ENCODE peak calls at places on chromosomes 13 and 19, in seven cellular contexts. One of them, this sample, is unnamed. For H3K4me1, the result is how much of the 10 kb centered on the place peaks cover.

GRCh38 chr13:79354285-79354684 is 51.8 kb downstream of the RBM26 start:
- DNase-seq in tibial nerve: no peak
- DNase-seq in DND-41: no peak
- DNase-seq in left ventricle myocardium inferior: no peak
- DNase-seq in right lobe of liver: no peak
- DNase-seq in endodermal cell: no peak
- DNase-seq in heart right ventricle: no peak
- DNase-seq in this sample: no peak

GRCh38 chr13:63190219-63190618 is 1774.6 kb upstream of the PCDH20 start:
- DNase-seq in tibial nerve: no peak
- DNase-seq in endodermal cell: no peak
- DNase-seq in left ventricle myocardium inferior: no peak
- DNase-seq in heart right ventricle: no peak
- DNase-seq in right lobe of liver: no peak
- DNase-seq in DND-41: no peak
- DNase-seq in this sample: no peak

GRCh38 chr13:74839656-74840055 is 642.3 kb downstream of the TBC1D4 start:
- DNase-seq in right lobe of liver: no peak
- DNase-seq in endodermal cell: no peak
- DNase-seq in heart right ventricle: no peak
- DNase-seq in DND-41: no peak
- DNase-seq in left ventricle myocardium inferior: no peak
- DNase-seq in tibial nerve: no peak
- DNase-seq in this sample: no peak

GRCh38 chr19:40561947-40562346 is 14.7 kb upstream of the SHKBP1 start:
- DNase-seq in left ventricle myocardium inferior: no peak
- DNase-seq in tibial nerve: no peak
- DNase-seq in DND-41: no peak
- DNase-seq in endodermal cell: no peak
- DNase-seq in heart right ventricle: no peak
- DNase-seq in right lobe of liver: no peak
- DNase-seq in this sample: no peak

GRCh38 chr13:54226866-54227265 is 1198.3 kb downstream of the OLFM4 start:
- DNase-seq in tibial nerve: no peak
- DNase-seq in heart right ventricle: no peak
- DNase-seq in right lobe of liver: no peak
- DNase-seq in DND-41: no peak
- DNase-seq in left ventricle myocardium inferior: no peak
- DNase-seq in endodermal cell: no peak
- DNase-seq in this sample: no peak

GRCh38 chr13:20882206-20882605 is 20.3 kb downstream of the XPO4 start:
- DNase-seq in left ventricle myocardium inferior: no peak
- DNase-seq in right lobe of liver: no peak
- DNase-seq in heart right ventricle: no peak
- DNase-seq in tibial nerve: no peak
- DNase-seq in endodermal cell: peak
- DNase-seq in DND-41: no peak
- DNase-seq in this sample: no peak

GRCh38 chr13:32415019-32415418 is 12.9 kb downstream of the N4BP2L1 start:
- DNase-seq in left ventricle myocardium inferior: no peak
- DNase-seq in tibial nerve: no peak
- DNase-seq in endodermal cell: peak
- DNase-seq in heart right ventricle: no peak
- DNase-seq in right lobe of liver: no peak
- DNase-seq in DND-41: peak
- DNase-seq in this sample: no peak

GRCh38 chr19:20078696-20079095 is 896 bp downstream of the ZNF90 start:
- DNase-seq in tibial nerve: peak
- DNase-seq in heart right ventricle: no peak
- DNase-seq in left ventricle myocardium inferior: peak
- DNase-seq in DND-41: no peak
- DNase-seq in right lobe of liver: no peak
- DNase-seq in endodermal cell: peak
- DNase-seq in this sample: no peak

GRCh38 chr19:41356984-41357739 is 3.4 kb upstream of the TGFB1 start:
- DNase-seq in DND-41: no peak
- DNase-seq in tibial nerve: no peak
- DNase-seq in left ventricle myocardium inferior: no peak
- DNase-seq in endodermal cell: no peak
- DNase-seq in heart right ventricle: no peak
- DNase-seq in right lobe of liver: no peak
- DNase-seq in this sample: no peak

GRCh38 chr13:48199404-48199991 is 33.5 kb upstream of the ITM2B start:
- DNase-seq in heart right ventricle: no peak
- DNase-seq in tibial nerve: no peak
- DNase-seq in DND-41: no peak
- DNase-seq in left ventricle myocardium inferior: no peak
- DNase-seq in endodermal cell: no peak
- DNase-seq in right lobe of liver: no peak
- DNase-seq in this sample: no peak

GRCh38 chr19:16593181-16593580 is 21.0 kb upstream of the SLC35E1 start:
- DNase-seq in right lobe of liver: no peak
- DNase-seq in endodermal cell: no peak
- DNase-seq in DND-41: no peak
- DNase-seq in left ventricle myocardium inferior: no peak
- DNase-seq in tibial nerve: no peak
- DNase-seq in heart right ventricle: no peak
- DNase-seq in this sample: no peak
- H3K4me1 ChIP-seq in right lobe of liver: under half
- H3K4me1 ChIP-seq in endodermal cell: under half
- H3K4me1 ChIP-seq in DND-41: half or more
- H3K4me1 ChIP-seq in left ventricle myocardium inferior: half or more
- H3K4me1 ChIP-seq in tibial nerve: under half
- H3K4me1 ChIP-seq in heart right ventricle: under half
- H3K4me1 ChIP-seq in this sample: half or more

DNA sequence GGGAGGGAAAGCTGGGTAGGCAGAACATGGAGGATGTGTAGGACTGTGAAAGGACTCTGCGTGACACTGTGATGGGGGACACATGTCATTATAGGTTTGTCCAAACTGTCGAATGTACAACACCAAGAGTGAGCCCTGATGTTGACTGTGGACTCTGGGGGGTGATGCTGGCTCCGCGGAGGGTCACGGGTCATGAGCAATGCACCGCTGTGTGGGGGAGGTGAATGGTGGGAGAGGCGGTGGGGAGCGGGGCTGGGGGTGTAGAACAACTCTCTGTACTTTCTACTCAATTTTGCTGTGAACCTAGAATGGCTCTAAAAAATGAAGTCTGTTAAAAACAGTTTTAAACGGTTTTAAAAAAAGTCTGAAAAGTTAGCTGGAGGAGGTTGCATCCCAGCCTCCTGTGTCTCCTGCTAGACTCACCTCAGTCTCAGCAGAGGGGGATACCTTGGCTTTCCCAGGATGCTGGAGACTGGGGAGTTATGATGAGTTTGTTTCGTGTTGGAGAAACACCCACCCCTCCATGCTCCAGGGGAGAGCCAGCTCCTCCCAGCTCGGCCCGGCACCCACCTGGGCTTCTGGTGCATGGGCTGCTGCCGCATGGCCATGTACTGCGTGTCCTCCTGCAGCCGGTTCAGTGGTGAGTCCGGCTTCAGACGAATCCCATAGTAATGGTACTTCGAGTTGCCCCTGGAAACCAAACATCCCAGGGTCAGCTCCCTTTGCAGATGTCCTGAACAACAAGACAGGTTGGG is 34.7 kb upstream of the RANBP3 start:
- DNase-seq in left ventricle myocardium inferior: no peak
- DNase-seq in heart right ventricle: no peak
- DNase-seq in endodermal cell: no peak
- DNase-seq in DND-41: no peak
- DNase-seq in right lobe of liver: no peak
- DNase-seq in tibial nerve: no peak
- DNase-seq in this sample: no peak
- H3K4me3 ChIP-seq in left ventricle myocardium inferior: no peak
- H3K4me3 ChIP-seq in heart right ventricle: no peak
- H3K4me3 ChIP-seq in endodermal cell: no peak
- H3K4me3 ChIP-seq in DND-41: no peak
- H3K4me3 ChIP-seq in right lobe of liver: no peak
- H3K4me3 ChIP-seq in tibial nerve: no peak
- H3K4me3 ChIP-seq in this sample: no peak

DNA sequence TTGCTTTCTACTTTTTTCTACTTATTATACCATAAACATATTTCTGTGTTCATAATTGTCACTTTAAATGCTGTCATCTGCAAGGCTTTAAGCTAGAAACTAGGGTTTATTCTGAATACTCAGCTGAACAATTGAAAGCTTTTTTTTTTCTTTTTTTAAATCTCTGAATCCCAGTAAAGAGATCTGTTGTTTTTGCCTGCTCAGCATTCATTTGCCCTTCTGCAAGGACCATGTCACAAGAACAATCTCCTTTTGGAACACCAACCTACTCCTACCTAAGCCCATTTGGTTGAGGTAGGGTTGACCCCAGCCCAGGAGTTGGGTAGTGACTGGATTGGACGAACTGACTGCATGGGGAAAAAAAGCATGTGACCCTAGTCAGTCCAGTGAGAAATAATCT is 92.6 kb downstream of the MZT1 start:
- DNase-seq in DND-41: no peak
- DNase-seq in left ventricle myocardium inferior: no peak
- DNase-seq in endodermal cell: no peak
- DNase-seq in right lobe of liver: no peak
- DNase-seq in tibial nerve: no peak
- DNase-seq in heart right ventricle: no peak
- DNase-seq in this sample: no peak
- TF ChIP-seq CTCF in DND-41: no peak
- TF ChIP-seq CTCF in left ventricle myocardium inferior: no peak
- TF ChIP-seq CTCF in endodermal cell: no peak
- TF ChIP-seq CTCF in right lobe of liver: no peak
- TF ChIP-seq CTCF in tibial nerve: no peak
- TF ChIP-seq CTCF in heart right ventricle: no peak
- TF ChIP-seq CTCF in this sample: no peak

DNA sequence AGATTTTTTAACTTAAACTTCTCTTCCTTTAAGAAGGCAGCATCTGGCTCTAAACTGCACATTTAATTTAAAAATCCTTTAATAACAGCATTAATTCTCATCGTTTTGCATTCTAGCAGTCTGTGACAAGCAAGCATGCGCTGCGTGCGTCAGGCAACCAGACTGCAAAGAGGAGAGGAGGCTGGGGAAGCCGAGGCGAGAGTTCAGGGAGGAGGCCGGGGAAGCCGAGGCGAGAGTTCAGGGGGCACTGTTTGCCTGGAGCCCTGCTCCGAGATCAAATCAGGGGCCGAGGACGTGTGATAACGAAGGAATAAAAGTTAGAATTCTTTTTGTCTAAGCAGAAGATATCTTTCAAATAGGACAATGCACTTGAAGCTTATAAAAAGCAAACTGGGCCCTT is 435.7 kb downstream of the EFNB2 start:
- DNase-seq in tibial nerve: no peak
- DNase-seq in left ventricle myocardium inferior: no peak
- DNase-seq in right lobe of liver: no peak
- DNase-seq in DND-41: no peak
- DNase-seq in heart right ventricle: no peak
- DNase-seq in endodermal cell: no peak
- DNase-seq in this sample: no peak
- H3K4me1 ChIP-seq in tibial nerve: under half
- H3K4me1 ChIP-seq in left ventricle myocardium inferior: under half
- H3K4me1 ChIP-seq in right lobe of liver: under half
- H3K4me1 ChIP-seq in DND-41: under half
- H3K4me1 ChIP-seq in heart right ventricle: under half
- H3K4me1 ChIP-seq in endodermal cell: under half
- H3K4me1 ChIP-seq in this sample: under half

DNA sequence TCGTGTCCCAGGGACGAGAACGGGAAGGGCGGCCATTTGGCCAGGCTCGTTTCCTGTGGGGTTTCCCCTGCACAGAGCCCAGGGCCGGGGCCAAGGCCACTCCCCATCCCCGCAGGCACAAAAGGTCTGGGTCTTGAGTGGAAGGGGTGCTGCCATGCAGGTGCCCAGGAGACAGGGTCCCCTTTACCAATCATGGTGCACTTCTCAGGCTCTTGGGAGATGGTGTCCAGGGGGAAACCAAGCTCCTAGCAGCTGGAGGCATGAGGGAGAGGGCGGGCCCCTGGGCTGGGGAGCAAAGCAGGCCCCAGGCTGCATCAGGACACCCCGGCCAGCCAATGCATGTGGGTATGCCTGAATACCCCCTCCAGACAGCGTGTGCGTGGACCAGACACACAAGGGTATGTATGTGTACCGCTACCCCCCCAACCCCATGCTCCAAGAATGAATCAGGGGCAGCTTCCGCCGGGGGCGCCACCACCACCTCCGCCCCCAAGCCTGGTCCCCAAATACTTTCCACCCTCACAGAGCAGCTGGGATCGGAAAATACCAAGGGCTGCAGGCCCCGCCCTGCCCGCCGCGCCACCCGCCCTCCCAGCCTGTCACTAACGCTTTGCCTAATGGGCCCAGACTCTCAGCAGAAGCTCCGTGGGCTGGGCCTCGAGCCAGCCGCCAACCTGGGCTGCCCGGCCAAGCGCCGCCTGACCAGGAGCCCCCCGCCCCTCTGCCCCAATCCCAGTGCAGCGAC is 37.6 kb upstream of the NANOS3 start:
- DNase-seq in endodermal cell: peak
- DNase-seq in DND-41: no peak
- DNase-seq in heart right ventricle: peak
- DNase-seq in right lobe of liver: peak
- DNase-seq in left ventricle myocardium inferior: peak
- DNase-seq in tibial nerve: peak
- DNase-seq in this sample: no peak
- H3K4me3 ChIP-seq in endodermal cell: no peak
- H3K4me3 ChIP-seq in DND-41: no peak
- H3K4me3 ChIP-seq in heart right ventricle: peak
- H3K4me3 ChIP-seq in right lobe of liver: peak
- H3K4me3 ChIP-seq in left ventricle myocardium inferior: peak
- H3K4me3 ChIP-seq in tibial nerve: peak
- H3K4me3 ChIP-seq in this sample: peak

GRCh38 chr19:16301999-16302694 is 22.5 kb upstream of the KLF2 start:
- DNase-seq in heart right ventricle: no peak
- DNase-seq in tibial nerve: no peak
- DNase-seq in right lobe of liver: no peak
- DNase-seq in endodermal cell: no peak
- DNase-seq in left ventricle myocardium inferior: no peak
- DNase-seq in DND-41: no peak
- DNase-seq in this sample: no peak

GRCh38 chr19:16306728-16307402 is 17.8 kb upstream of the KLF2 start:
- DNase-seq in heart right ventricle: no peak
- DNase-seq in left ventricle myocardium inferior: no peak
- DNase-seq in DND-41: no peak
- DNase-seq in endodermal cell: no peak
- DNase-seq in tibial nerve: no peak
- DNase-seq in right lobe of liver: no peak
- DNase-seq in this sample: no peak

GRCh38 chr19:16303755-16304154 is 20.9 kb upstream of the KLF2 start:
- DNase-seq in right lobe of liver: no peak
- DNase-seq in heart right ventricle: no peak
- DNase-seq in tibial nerve: no peak
- DNase-seq in endodermal cell: no peak
- DNase-seq in DND-41: no peak
- DNase-seq in left ventricle myocardium inferior: no peak
- DNase-seq in this sample: no peak

GRCh38 chr19:16309653-16310052 is 15.0 kb upstream of the KLF2 start:
- DNase-seq in tibial nerve: no peak
- DNase-seq in heart right ventricle: no peak
- DNase-seq in DND-41: no peak
- DNase-seq in right lobe of liver: no peak
- DNase-seq in endodermal cell: no peak
- DNase-seq in left ventricle myocardium inferior: no peak
- DNase-seq in this sample: no peak

DNA sequence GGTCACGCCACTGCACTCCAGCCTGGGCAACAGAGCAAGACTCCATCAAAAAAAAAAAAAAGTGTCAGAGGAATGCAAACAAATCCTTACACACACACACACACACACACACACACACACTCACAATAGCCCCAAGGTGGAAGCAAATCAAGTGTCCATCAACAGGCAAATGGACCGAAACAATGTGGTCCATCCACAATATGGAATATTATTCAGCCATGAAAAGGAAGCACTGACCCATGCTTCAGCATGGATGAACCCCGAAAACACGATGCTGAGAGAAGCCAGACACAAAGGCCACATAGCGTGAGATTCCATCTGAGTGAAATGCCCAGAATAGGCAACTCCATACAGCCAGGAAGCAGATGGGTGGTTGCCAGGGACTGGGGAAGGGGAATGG is 16.5 kb upstream of the KLF2 start:
- DNase-seq in endodermal cell: no peak
- DNase-seq in right lobe of liver: no peak
- DNase-seq in left ventricle myocardium inferior: no peak
- DNase-seq in DND-41: no peak
- DNase-seq in heart right ventricle: no peak
- DNase-seq in tibial nerve: no peak
- DNase-seq in this sample: no peak
- TF ChIP-seq CTCF in endodermal cell: no peak
- TF ChIP-seq CTCF in right lobe of liver: no peak
- TF ChIP-seq CTCF in left ventricle myocardium inferior: no peak
- TF ChIP-seq CTCF in DND-41: no peak
- TF ChIP-seq CTCF in heart right ventricle: no peak
- TF ChIP-seq CTCF in tibial nerve: no peak
- TF ChIP-seq CTCF in this sample: no peak